ENCODE peak calls at places on chromosome 12, in five cellular contexts. K is HepG2, S is HCT116, V is heart left ventricle, U is thyroid gland. M is an unnamed sample.
A peak's percentile ranks its signal among the peaks of the same experiment; 100 is the strongest.

GRCh38 chr12:111313833-111314259 is 55.0 kb downstream of the PHETA1 start:
- DNase-seq in K (peak; percentile 59), S (peak; percentile 63), V (peak; percentile 87), U (peak; percentile 62), M (peak; percentile 71)

GRCh38 chr12:18165422-18165871 is 75.5 kb upstream of the RERGL start:
- DNase-seq in K (no peak), S (no peak), V (no peak), U (no peak), M (no peak)

GRCh38 chr12:124760548-124760947 is 103.1 kb downstream of the SCARB1 start:
- DNase-seq in K (no peak), S (no peak), V (no peak), U (no peak), M (no peak)

GRCh38 chr12:26031814-26032213 is 73.3 kb downstream of the RASSF8 start:
- DNase-seq in K (no peak), S (no peak), V (no peak), U (no peak), M (no peak)

GRCh38 chr12:122052285-122052684 is 26.3 kb upstream of the MLXIP start:
- DNase-seq in K (no peak), S (no peak), V (no peak), U (no peak), M (no peak)

GRCh38 chr12:92973614-92974013 is 44.5 kb upstream of the EEA1 start:
- DNase-seq in K (peak; percentile 63), S (no peak), V (no peak), U (no peak), M (no peak)

GRCh38 chr12:85016423-85016822 is 19.7 kb downstream of the TSPAN19 start:
- DNase-seq in K (peak; percentile 23), S (peak; percentile 91), V (no peak), U (no peak), M (peak; percentile 67)

GRCh38 chr12:47949441-47950341 is 13.7 kb upstream of the TMEM106C start:
- DNase-seq in K (peak; percentile 76), S (peak; percentile 69), V (peak; percentile 88), U (peak; percentile 75), M (peak; percentile 66)

GRCh38 chr12:130955238-130955816 is 1.6 kb downstream of the ADGRD1 start:
- DNase-seq in K (no peak), S (no peak), V (no peak), U (no peak), M (no peak)

GRCh38 chr12:12803186-12803585 is 10.0 kb upstream of the DDX47 start:
- DNase-seq in K (peak; percentile 62), S (peak; percentile 92), V (no peak), U (peak; percentile 85), M (peak; percentile 89)

GRCh38 chr12:100169345-100169744 is 26.7 kb upstream of the BLTP3B start:
- DNase-seq in K (no peak), S (no peak), V (no peak), U (no peak), M (no peak)

GRCh38 chr12:110355080-110355479 is 48.4 kb downstream of the ANAPC7 start:
- DNase-seq in K (peak; percentile 55), S (peak; percentile 32), V (no peak), U (no peak), M (no peak)

GRCh38 chr12:75428767-75429166 is 37.9 kb downstream of the GLIPR1L2 start:
- DNase-seq in K (no peak), S (no peak), V (no peak), U (no peak), M (no peak)

DNA sequence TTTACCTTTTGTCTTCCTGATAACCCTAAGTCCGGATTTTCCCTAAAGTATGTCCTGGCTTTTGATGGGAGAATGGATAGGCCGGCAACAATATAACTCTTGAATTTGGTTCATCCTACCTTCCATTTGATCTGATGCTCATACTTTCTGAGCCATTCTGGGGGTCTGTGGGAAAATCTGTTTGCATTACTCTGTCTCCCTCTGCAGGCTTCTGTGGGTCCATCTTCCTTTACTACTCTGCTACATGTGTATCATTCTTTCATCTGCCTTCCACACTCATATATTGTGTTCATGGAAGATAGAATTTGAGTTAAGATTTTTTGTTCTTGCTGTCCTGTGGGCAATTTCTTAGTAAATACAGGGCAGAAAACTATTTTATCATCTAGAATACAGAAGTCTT is 101.5 kb downstream of the NAV3 start:
- DNase-seq in K (no peak), S (no peak), V (no peak), U (no peak), M (no peak)
- TF ChIP-seq CTCF in K (no peak), S (peak; percentile 58), V (no peak), U (no peak), M (no peak)

GRCh38 chr12:43044241-43044640 is 454.7 kb upstream of the PRICKLE1 start:
- DNase-seq in K (no peak), S (no peak), V (no peak), U (no peak), M (no peak)

DNA sequence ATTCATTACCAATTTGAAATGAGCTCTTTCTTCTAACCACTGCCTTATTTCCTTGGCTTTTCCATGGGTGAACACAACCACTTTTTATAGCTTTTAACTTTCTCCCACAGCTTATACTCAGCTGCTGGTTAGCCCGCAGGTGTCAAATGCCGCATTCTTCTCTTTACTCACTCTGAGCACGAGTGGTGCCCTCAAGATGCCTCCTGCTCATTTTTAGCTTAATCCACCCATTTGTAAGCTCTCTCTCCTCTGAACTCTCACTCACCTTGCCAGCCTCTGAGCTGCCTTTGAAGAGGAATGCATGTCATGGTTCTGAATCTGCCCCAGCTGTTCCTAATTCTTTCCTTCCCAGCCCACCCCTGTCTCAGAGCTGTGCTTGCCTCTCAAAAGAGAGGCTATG is 449.4 kb upstream of the PRICKLE1 start:
- DNase-seq in K (no peak), S (no peak), V (no peak), U (no peak), M (no peak)
- TF ChIP-seq POLR2A in K (no peak), S (no peak), V (no peak), U (no peak), M (no peak)

DNA sequence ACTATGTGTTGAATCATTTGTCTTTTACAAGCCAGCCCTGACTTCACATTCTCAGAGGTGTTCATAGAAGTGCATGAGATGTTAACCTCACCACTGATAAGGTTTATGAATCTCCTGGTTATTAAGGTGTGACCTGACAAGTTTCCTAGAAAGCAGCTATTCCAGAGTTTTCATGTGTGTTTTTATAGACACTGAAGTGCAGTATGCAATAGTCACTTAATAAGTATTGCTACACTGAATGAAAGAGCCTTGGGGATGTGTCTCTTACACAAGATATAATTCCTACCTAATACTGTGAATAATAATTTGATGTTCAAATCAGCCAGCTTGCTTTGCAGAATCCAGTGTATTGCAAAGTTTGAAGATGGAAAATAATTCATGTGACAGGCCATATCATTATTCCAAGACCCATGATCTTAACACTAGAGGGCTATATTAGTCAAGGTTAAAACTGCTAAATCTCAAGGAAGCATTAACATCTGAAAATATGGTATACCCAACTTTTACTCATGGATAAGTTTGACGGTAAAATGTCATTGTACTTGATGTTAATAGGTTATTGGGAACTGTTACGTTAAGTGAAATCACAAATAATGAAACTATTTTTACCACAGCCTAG is 13.0 kb downstream of the SLC25A3 start:
- DNase-seq in K (no peak), S (no peak), V (no peak), U (no peak), M (peak; percentile 16)
- TF ChIP-seq CTCF in K (no peak), S (no peak), V (no peak), U (no peak), M (no peak)

GRCh38 chr12:108696111-108696995 is 35.0 kb downstream of the CORO1C start:
- DNase-seq in K (no peak), S (no peak), V (no peak), U (no peak), M (no peak)
- TF ChIP-seq POLR2A in K (no peak), S (no peak), V (no peak), U (no peak), M (no peak)

GRCh38 chr12:50167026-50167742 is at the start of gene CERS5:
- DNase-seq in K (peak; percentile 96), S (peak; percentile 96), V (peak; percentile 99), U (peak; percentile 100), M (peak; percentile 99)
- TF ChIP-seq CTCF in K (no peak), S (no peak), V (peak; percentile 25), U (peak; percentile 14), M (no peak)

GRCh38 chr12:31324845-31325523 is 966 bp downstream of the SINHCAF start:
- DNase-seq in K (no peak), S (no peak), V (peak; percentile 78), U (peak; percentile 56), M (peak; percentile 76)
- TF ChIP-seq POLR2A in K (no peak), S (no peak), V (no peak), U (no peak), M (peak; percentile 53)

GRCh38 chr12:13986031-13986430 is 4.6 kb upstream of the GRIN2B start:
- DNase-seq in K (no peak), S (peak; percentile 69), V (no peak), U (no peak), M (no peak)

GRCh38 chr12:13981296-13981962 is at the start of gene GRIN2B:
- DNase-seq in K (no peak), S (peak; percentile 2), V (no peak), U (no peak), M (no peak)

GRCh38 chr12:13976880-13977279 is 4.5 kb downstream of the GRIN2B start:
- DNase-seq in K (no peak), S (no peak), V (no peak), U (no peak), M (no peak)

GRCh38 chr12:13980548-13981295 is 680 bp downstream of the GRIN2B start:
- DNase-seq in K (no peak), S (no peak), V (no peak), U (no peak), M (no peak)

GRCh38 chr12:13982010-13982409 is 608 bp upstream of the GRIN2B start:
- DNase-seq in K (no peak), S (peak; percentile 15), V (no peak), U (no peak), M (no peak)
- TF ChIP-seq CTCF in K (no peak), S (peak; percentile 80), V (peak; percentile 37), U (no peak), M (peak; percentile 10)

DNA sequence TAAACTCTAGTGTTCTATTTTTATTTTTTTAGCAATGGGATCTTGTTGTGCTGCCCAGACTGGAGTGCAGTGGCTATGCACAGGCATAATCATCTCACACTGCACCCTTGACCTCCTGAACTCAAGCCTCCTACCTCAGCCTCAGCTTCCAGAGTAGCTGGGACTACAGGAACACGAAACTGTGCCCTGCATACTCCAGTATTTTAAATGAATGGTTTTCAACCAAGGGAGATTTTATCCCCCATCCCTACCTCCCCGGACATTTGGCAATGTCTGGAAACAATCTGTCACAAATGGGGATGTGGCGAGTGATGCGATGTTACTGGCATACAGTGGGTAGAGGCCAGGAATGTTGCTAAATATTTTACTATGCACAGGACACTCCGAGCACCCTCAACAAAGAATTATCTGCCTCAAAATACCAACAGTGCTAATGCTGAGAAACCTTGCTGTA is 2.1 kb downstream of the CBX5 start:
- DNase-seq in K (no peak), S (no peak), V (no peak), U (no peak), M (no peak)
- TF ChIP-seq POLR2A in K (no peak), S (no peak), V (no peak), U (no peak), M (no peak)

GRCh38 chr12:133080051-133080618 is 588 bp upstream of the ZNF140 start:
- DNase-seq in K (peak; percentile 98), S (no peak), V (peak; percentile 98), U (peak; percentile 99), M (peak; percentile 100)
- TF ChIP-seq CTCF in K (no peak), S (no peak), V (no peak), U (no peak), M (no peak)

M was measured in endothelial cell of umbilical vein.